ENCODE peak calls at places on chromosome 1, in four cellular contexts. M is ovary, W is GM06990, Z is epithelial cell of esophagus. L is an unnamed sample.

GRCh38 chr1:93338426-93338825 is 7.3 kb upstream of the DR1 start:
- DNase-seq in Z (peak; percentile 87), M (no peak), W (no peak), L (no peak)

GRCh38 chr1:228182296-228183030 is 16.9 kb downstream of the IBA57 start:
- DNase-seq in W (no peak), Z (no peak), M (peak; percentile 17), L (no peak)

GRCh38 chr1:113046569-113046968 is 26.4 kb upstream of the LRIG2 start:
- DNase-seq in M (no peak), Z (no peak), W (no peak), L (no peak)

GRCh38 chr1:186531561-186532165 is 70.7 kb upstream of the PDC start:
- DNase-seq in M (no peak), Z (peak; percentile 41), W (no peak), L (no peak)

GRCh38 chr1:85229574-85230097 is 28.8 kb upstream of the SYDE2 start:
- DNase-seq in W (no peak), M (no peak), Z (no peak), L (no peak)

GRCh38 chr1:87957331-87957730 is 628.7 kb downstream of the LMO4 start:
- DNase-seq in M (no peak), Z (peak; percentile 63), W (no peak), L (no peak)

GRCh38 chr1:172719066-172719627 is 60.2 kb downstream of the FASLG start:
- DNase-seq in Z (peak; percentile 90), M (no peak), W (no peak), L (no peak)

GRCh38 chr1:163093169-163093568 is 24.0 kb downstream of the RGS4 start:
- DNase-seq in M (no peak), Z (no peak), W (no peak), L (no peak)

GRCh38 chr1:221161571-221162041 is 282.4 kb downstream of the HLX start:
- DNase-seq in Z (no peak), M (no peak), W (no peak), L (no peak)

GRCh38 chr1:204031098-204031710 is 41.7 kb upstream of the SOX13 start:
- DNase-seq in M (no peak), W (no peak), Z (no peak), L (no peak)

GRCh38 chr1:99935534-99935933 is 34.3 kb upstream of the SLC35A3 start:
- DNase-seq in W (no peak), M (no peak), Z (no peak), L (no peak)

GRCh38 chr1:204728456-204728855 is 42.9 kb upstream of the LRRN2 start:
- DNase-seq in W (no peak), M (no peak), Z (peak; percentile 57), L (no peak)

GRCh38 chr1:41853907-41854306 is 64.8 kb downstream of the HIVEP3 start:
- DNase-seq in M (no peak), Z (no peak), W (no peak), L (no peak)

GRCh38 chr1:41503507-41504125 is 19.1 kb upstream of the EDN2 start:
- DNase-seq in M (no peak), W (no peak), Z (no peak), L (no peak)

GRCh38 chr1:225461533-225462428 is 33.9 kb upstream of the LBR start:
- DNase-seq in Z (no peak), M (peak; percentile 69), W (no peak), L (no peak)

GRCh38 chr1:197200468-197200899 is 54.0 kb upstream of the ASPM start:
- DNase-seq in Z (peak; percentile 45), W (no peak), M (no peak), L (no peak)

GRCh38 chr1:25123551-25123950 is 108.8 kb downstream of the SYF2 start:
- DNase-seq in Z (peak; percentile 28), M (no peak), W (no peak), L (no peak)

GRCh38 chr1:20367626-20368025 is 77.0 kb downstream of the VWA5B1 start:
- DNase-seq in M (no peak), Z (no peak), W (no peak), L (no peak)

GRCh38 chr1:20365421-20366075 is 74.9 kb downstream of the VWA5B1 start:
- DNase-seq in M (no peak), W (no peak), Z (no peak), L (no peak)

GRCh38 chr1:20368866-20369545 is 78.3 kb downstream of the VWA5B1 start:
- DNase-seq in Z (no peak), M (no peak), W (no peak), L (no peak)

GRCh38 chr1:20366076-20366765 is 75.5 kb downstream of the VWA5B1 start:
- DNase-seq in W (no peak), M (no peak), Z (no peak), L (no peak)

GRCh38 chr1:20366766-20367602 is 76.3 kb downstream of the VWA5B1 start:
- DNase-seq in Z (peak; percentile 55), W (no peak), M (no peak), L (no peak)
- H3K4me3 ChIP-seq in Z (no peak overlapping the region), W (no peak overlapping the region), M (no peak overlapping the region), L (no peak overlapping the region)

GRCh38 chr1:17648457-17649145 is 106.5 kb upstream of the ACTL8 start:
- DNase-seq in W (no peak), Z (no peak), M (no peak), L (no peak)

GRCh38 chr1:17643861-17644703 is 104.6 kb downstream of the ARHGEF10L start:
- DNase-seq in Z (no peak), M (peak; percentile 67), W (no peak), L (no peak)

GRCh38 chr1:17645512-17645911 is 106.0 kb downstream of the ARHGEF10L start:
- DNase-seq in W (no peak), M (no peak), Z (no peak), L (no peak)

GRCh38 chr1:17649371-17650106 is 105.6 kb upstream of the ACTL8 start:
- DNase-seq in M (no peak), Z (no peak), W (no peak), L (no peak)

DNA sequence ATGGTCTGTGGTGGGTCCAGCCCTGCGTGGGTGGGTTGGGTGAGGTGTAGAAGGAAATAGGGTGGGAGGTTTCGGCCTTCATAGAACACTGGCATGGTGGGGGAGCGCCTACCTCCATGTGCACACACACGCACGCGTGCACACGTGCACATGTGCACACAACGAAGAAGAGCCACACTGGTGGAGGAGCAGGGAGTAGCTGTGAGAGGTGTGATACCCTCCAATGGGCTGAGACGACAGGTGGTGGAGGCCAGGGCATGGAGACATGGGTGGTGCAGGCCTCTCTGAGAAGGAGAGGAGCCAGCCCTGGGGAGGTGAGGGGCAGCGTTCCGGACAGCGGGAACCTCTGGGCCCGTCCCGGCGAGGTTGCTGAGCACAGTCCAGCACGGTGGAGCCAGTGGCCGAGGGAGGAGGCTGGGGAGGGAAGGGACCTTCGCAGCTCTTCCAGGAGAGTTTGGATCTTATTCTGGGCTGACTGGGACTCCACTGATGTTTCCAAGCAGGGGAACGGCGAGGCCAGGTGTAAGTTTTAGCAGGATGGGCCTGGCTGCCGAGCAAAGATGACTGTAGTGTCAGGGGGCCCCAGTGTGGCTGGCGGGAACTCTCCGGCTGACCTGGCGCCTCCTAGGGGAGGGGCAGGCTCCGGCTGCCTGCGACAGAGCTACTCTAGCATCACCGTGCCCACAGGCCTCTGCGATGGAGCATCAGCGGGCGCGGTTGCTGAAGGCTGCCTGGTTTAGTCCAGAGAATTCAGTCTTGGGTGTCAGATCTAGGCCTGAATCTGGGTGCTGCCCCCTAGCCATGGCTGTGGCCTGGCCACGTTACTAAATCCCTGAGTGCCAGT is 107.2 kb downstream of the ARHGEF10L start:
- DNase-seq in Z (no peak), W (no peak), M (no peak), L (no peak)
- TF ChIP-seq CTCF in Z (no peak), W (no peak), M (no peak), L (no peak)

GRCh38 chr1:27360159-27361043 is 6.4 kb downstream of the MAP3K6 start:
- DNase-seq in M (no peak), Z (no peak), W (peak; percentile 56), L (no peak)
- H3K4me3 ChIP-seq in M (no peak overlapping the region), Z (no peak overlapping the region), W (peak overlapping the region; percentile 47), L (no peak overlapping the region)

GRCh38 chr1:152926091-152926490 is 17.7 kb downstream of the IVL start:
- DNase-seq in M (no peak), Z (peak; percentile 79), W (no peak), L (no peak)
- TF ChIP-seq CTCF in M (no peak), Z (peak; percentile 78), W (peak; percentile 78), L (peak; percentile 79)